ENCODE peak calls at places on chromosomes 1 and 21, in ten cellular contexts. One of them, this sample, is unnamed.

GRCh38 chr1:10791117-10791951 is 5.1 kb downstream of the CASZ1 start:
- DNase-seq in gastrocnemius medialis: peak; percentile 55
- DNase-seq in DND-41: no peak
- DNase-seq in IMR-90: no peak
- DNase-seq in A549: no peak
- DNase-seq in trophoblast cell: no peak
- DNase-seq in GM23248: no peak
- DNase-seq in neural progenitor cell: peak; percentile 39
- DNase-seq in uterus: no peak
- DNase-seq in fibroblast of lung: no peak
- DNase-seq in this sample: no peak

GRCh38 chr1:178464566-178464965 is 32.2 kb downstream of the CLEC20A start:
- DNase-seq in IMR-90: no peak
- DNase-seq in neural progenitor cell: no peak
- DNase-seq in gastrocnemius medialis: no peak
- DNase-seq in uterus: no peak
- DNase-seq in trophoblast cell: no peak
- DNase-seq in A549: no peak
- DNase-seq in DND-41: no peak
- DNase-seq in GM23248: no peak
- DNase-seq in fibroblast of lung: no peak
- DNase-seq in this sample: no peak

GRCh38 chr1:46684670-46685069 is 13.0 kb downstream of the TEX38 start:
- DNase-seq in A549: no peak
- DNase-seq in GM23248: no peak
- DNase-seq in trophoblast cell: no peak
- DNase-seq in uterus: no peak
- DNase-seq in gastrocnemius medialis: no peak
- DNase-seq in DND-41: no peak
- DNase-seq in neural progenitor cell: no peak
- DNase-seq in fibroblast of lung: no peak
- DNase-seq in IMR-90: no peak
- DNase-seq in this sample: no peak

GRCh38 chr1:111346089-111346885 is 55.6 kb downstream of the CHIA start:
- DNase-seq in GM23248: peak; percentile 83
- DNase-seq in gastrocnemius medialis: peak; percentile 55
- DNase-seq in trophoblast cell: peak; percentile 65
- DNase-seq in fibroblast of lung: peak; percentile 74
- DNase-seq in uterus: peak; percentile 84
- DNase-seq in IMR-90: peak; percentile 69
- DNase-seq in A549: peak; percentile 64
- DNase-seq in DND-41: peak; percentile 91
- DNase-seq in neural progenitor cell: peak; percentile 98
- DNase-seq in this sample: peak; percentile 83

GRCh38 chr21:29717659-29718058 is 222.1 kb downstream of the GRIK1 start:
- DNase-seq in GM23248: no peak
- DNase-seq in IMR-90: no peak
- DNase-seq in DND-41: no peak
- DNase-seq in gastrocnemius medialis: no peak
- DNase-seq in trophoblast cell: no peak
- DNase-seq in A549: no peak
- DNase-seq in uterus: no peak
- DNase-seq in neural progenitor cell: no peak
- DNase-seq in fibroblast of lung: no peak
- DNase-seq in this sample: no peak

GRCh38 chr1:233614743-233615521 is 1.0 kb downstream of the KCNK1 start:
- DNase-seq in neural progenitor cell: peak; percentile 14
- DNase-seq in A549: no peak
- DNase-seq in IMR-90: no peak
- DNase-seq in gastrocnemius medialis: no peak
- DNase-seq in uterus: peak; percentile 25
- DNase-seq in fibroblast of lung: no peak
- DNase-seq in trophoblast cell: peak; percentile 59
- DNase-seq in DND-41: no peak
- DNase-seq in GM23248: peak; percentile 18
- DNase-seq in this sample: no peak

GRCh38 chr1:196323869-196324268 is 284.4 kb downstream of the KCNT2 start:
- DNase-seq in IMR-90: no peak
- DNase-seq in A549: no peak
- DNase-seq in trophoblast cell: no peak
- DNase-seq in neural progenitor cell: no peak
- DNase-seq in uterus: no peak
- DNase-seq in DND-41: no peak
- DNase-seq in GM23248: no peak
- DNase-seq in gastrocnemius medialis: no peak
- DNase-seq in fibroblast of lung: no peak
- DNase-seq in this sample: no peak

GRCh38 chr1:25820247-25821111 is 725 bp downstream of the MTFR1L start:
- DNase-seq in GM23248: peak; percentile 89
- DNase-seq in IMR-90: peak; percentile 61
- DNase-seq in trophoblast cell: peak; percentile 73
- DNase-seq in neural progenitor cell: peak; percentile 76
- DNase-seq in fibroblast of lung: peak; percentile 61
- DNase-seq in uterus: no peak
- DNase-seq in DND-41: peak; percentile 80
- DNase-seq in gastrocnemius medialis: peak; percentile 61
- DNase-seq in A549: peak; percentile 32
- DNase-seq in this sample: peak; percentile 74

GRCh38 chr21:42294273-42294880 is 20.8 kb downstream of the TFF3 start:
- DNase-seq in GM23248: no peak
- DNase-seq in gastrocnemius medialis: no peak
- DNase-seq in DND-41: no peak
- DNase-seq in A549: no peak
- DNase-seq in uterus: no peak
- DNase-seq in fibroblast of lung: no peak
- DNase-seq in trophoblast cell: no peak
- DNase-seq in neural progenitor cell: no peak
- DNase-seq in IMR-90: no peak
- DNase-seq in this sample: no peak

GRCh38 chr1:96843196-96843595 is 121.6 kb downstream of the PTBP2 start:
- DNase-seq in gastrocnemius medialis: no peak
- DNase-seq in uterus: no peak
- DNase-seq in GM23248: peak; percentile 74
- DNase-seq in trophoblast cell: no peak
- DNase-seq in neural progenitor cell: no peak
- DNase-seq in IMR-90: peak; percentile 57
- DNase-seq in A549: no peak
- DNase-seq in fibroblast of lung: peak; percentile 38
- DNase-seq in DND-41: no peak
- DNase-seq in this sample: no peak

GRCh38 chr1:21289700-21290545 is at the start of gene ECE1:
- DNase-seq in GM23248: peak; percentile 71
- DNase-seq in A549: peak; percentile 42
- DNase-seq in IMR-90: no peak
- DNase-seq in trophoblast cell: peak; percentile 25
- DNase-seq in gastrocnemius medialis: no peak
- DNase-seq in neural progenitor cell: peak; percentile 76
- DNase-seq in uterus: peak; percentile 53
- DNase-seq in fibroblast of lung: peak; percentile 52
- DNase-seq in DND-41: peak; percentile 80
- DNase-seq in this sample: peak; percentile 82

GRCh38 chr1:40796939-40797667 is 13.5 kb downstream of the KCNQ4 start:
- DNase-seq in neural progenitor cell: no peak
- DNase-seq in fibroblast of lung: peak; percentile 22
- DNase-seq in trophoblast cell: no peak
- DNase-seq in IMR-90: no peak
- DNase-seq in DND-41: no peak
- DNase-seq in A549: no peak
- DNase-seq in gastrocnemius medialis: peak; percentile 95
- DNase-seq in GM23248: peak; percentile 53
- DNase-seq in uterus: peak; percentile 45
- DNase-seq in this sample: peak; percentile 94

GRCh38 chr1:165228676-165229075 is 127.8 kb downstream of the LMX1A start:
- DNase-seq in gastrocnemius medialis: no peak
- DNase-seq in A549: no peak
- DNase-seq in DND-41: peak; percentile 24
- DNase-seq in IMR-90: peak; percentile 0
- DNase-seq in fibroblast of lung: no peak
- DNase-seq in GM23248: peak; percentile 41
- DNase-seq in trophoblast cell: no peak
- DNase-seq in neural progenitor cell: peak; percentile 51
- DNase-seq in uterus: no peak
- DNase-seq in this sample: no peak

GRCh38 chr1:50983403-50983802 is 13.4 kb downstream of the CDKN2C start:
- DNase-seq in trophoblast cell: no peak
- DNase-seq in gastrocnemius medialis: no peak
- DNase-seq in A549: no peak
- DNase-seq in IMR-90: no peak
- DNase-seq in GM23248: no peak
- DNase-seq in uterus: no peak
- DNase-seq in DND-41: no peak
- DNase-seq in neural progenitor cell: no peak
- DNase-seq in fibroblast of lung: no peak
- DNase-seq in this sample: no peak

GRCh38 chr1:227785812-227786608 is 29.5 kb upstream of the PRSS38 start:
- DNase-seq in GM23248: no peak
- DNase-seq in gastrocnemius medialis: no peak
- DNase-seq in uterus: no peak
- DNase-seq in fibroblast of lung: no peak
- DNase-seq in IMR-90: no peak
- DNase-seq in A549: no peak
- DNase-seq in trophoblast cell: no peak
- DNase-seq in neural progenitor cell: no peak
- DNase-seq in DND-41: peak; percentile 3
- DNase-seq in this sample: peak; percentile 56

GRCh38 chr1:6603851-6604558 is 1.3 kb upstream of the KLHL21 start:
- DNase-seq in neural progenitor cell: peak; percentile 89
- DNase-seq in fibroblast of lung: peak; percentile 92
- DNase-seq in DND-41: no peak
- DNase-seq in A549: no peak
- DNase-seq in trophoblast cell: peak; percentile 65
- DNase-seq in IMR-90: peak; percentile 86
- DNase-seq in gastrocnemius medialis: peak; percentile 84
- DNase-seq in GM23248: peak; percentile 89
- DNase-seq in uterus: peak; percentile 80
- DNase-seq in this sample: peak; percentile 96

GRCh38 chr21:21468003-21468402 is 469.8 kb downstream of the NCAM2 start:
- DNase-seq in A549: no peak
- DNase-seq in uterus: no peak
- DNase-seq in gastrocnemius medialis: no peak
- DNase-seq in fibroblast of lung: no peak
- DNase-seq in DND-41: no peak
- DNase-seq in IMR-90: no peak
- DNase-seq in trophoblast cell: no peak
- DNase-seq in GM23248: no peak
- DNase-seq in neural progenitor cell: no peak
- DNase-seq in this sample: no peak
- H3K4me3 ChIP-seq in A549: no peak overlapping the region
- H3K4me3 ChIP-seq in uterus: no peak overlapping the region
- H3K4me3 ChIP-seq in gastrocnemius medialis: no peak overlapping the region
- H3K4me3 ChIP-seq in fibroblast of lung: no peak overlapping the region
- H3K4me3 ChIP-seq in DND-41: no peak overlapping the region
- H3K4me3 ChIP-seq in IMR-90: no peak overlapping the region
- H3K4me3 ChIP-seq in trophoblast cell: no peak overlapping the region
- H3K4me3 ChIP-seq in GM23248: no peak overlapping the region
- H3K4me3 ChIP-seq in neural progenitor cell: no peak overlapping the region
- H3K4me3 ChIP-seq in this sample: no peak overlapping the region

GRCh38 chr1:39540504-39541031 is 36.0 kb downstream of the PABPC4 start:
- DNase-seq in A549: no peak
- DNase-seq in uterus: peak; percentile 79
- DNase-seq in DND-41: no peak
- DNase-seq in gastrocnemius medialis: peak; percentile 90
- DNase-seq in IMR-90: peak; percentile 77
- DNase-seq in GM23248: peak; percentile 29
- DNase-seq in trophoblast cell: peak; percentile 71
- DNase-seq in fibroblast of lung: peak; percentile 34
- DNase-seq in neural progenitor cell: no peak
- DNase-seq in this sample: peak; percentile 76
- H3K27ac ChIP-seq in A549: no peak overlapping the region
- H3K27ac ChIP-seq in uterus: peak overlapping the region; percentile 88
- H3K27ac ChIP-seq in DND-41: no peak overlapping the region
- H3K27ac ChIP-seq in gastrocnemius medialis: peak overlapping the region; percentile 85
- H3K27ac ChIP-seq in IMR-90: peak overlapping the region; percentile 4
- H3K27ac ChIP-seq in GM23248: no peak overlapping the region
- H3K27ac ChIP-seq in trophoblast cell: no peak overlapping the region
- H3K27ac ChIP-seq in fibroblast of lung: peak overlapping the region; percentile 50
- H3K27ac ChIP-seq in neural progenitor cell: no peak overlapping the region
- H3K27ac ChIP-seq in this sample: no peak overlapping the region

DNA sequence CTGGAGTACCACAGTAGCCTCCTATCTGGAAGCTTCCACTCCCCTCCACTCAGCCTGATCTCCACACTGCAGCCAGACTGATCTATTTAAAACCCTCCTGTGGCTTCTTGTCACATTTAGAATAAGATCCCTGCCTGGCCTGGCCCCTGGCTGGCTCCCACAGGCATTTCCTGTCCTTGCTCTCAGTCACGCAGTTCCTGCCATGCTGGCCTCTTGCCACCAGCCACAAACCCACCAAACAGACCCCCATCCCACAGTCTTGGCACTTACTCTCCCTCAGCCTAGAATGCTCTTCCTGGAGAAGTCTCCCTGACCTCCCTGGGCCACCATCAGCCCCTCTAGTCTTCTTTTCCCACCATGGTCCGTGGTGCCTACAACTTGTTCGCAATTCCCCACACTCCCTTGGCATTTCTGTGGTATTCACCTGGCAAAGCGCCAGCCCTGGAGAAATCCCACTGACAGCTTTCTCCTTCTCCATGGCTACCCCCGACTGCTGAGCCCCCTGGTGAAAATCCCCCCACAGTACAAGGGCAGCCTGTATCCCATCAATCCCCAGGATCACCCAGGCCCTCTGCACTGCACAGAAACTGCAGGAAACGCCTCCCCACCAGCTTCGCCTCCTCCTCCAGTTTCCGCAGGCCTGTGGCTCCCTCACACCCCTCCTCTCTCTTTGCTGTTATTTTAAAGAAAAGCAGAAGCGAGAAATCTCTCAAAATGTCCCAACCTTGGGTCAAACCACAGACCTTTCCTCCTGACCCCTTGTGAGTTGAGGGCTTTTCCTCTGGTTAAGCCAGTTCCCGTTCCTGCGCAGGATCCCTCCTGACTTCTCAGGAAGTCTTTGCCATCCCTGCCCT is 94.5 kb downstream of the SYT2 start:
- DNase-seq in A549: no peak
- DNase-seq in uterus: no peak
- DNase-seq in DND-41: no peak
- DNase-seq in fibroblast of lung: peak; percentile 84
- DNase-seq in trophoblast cell: peak; percentile 5
- DNase-seq in gastrocnemius medialis: peak; percentile 55
- DNase-seq in neural progenitor cell: no peak
- DNase-seq in IMR-90: peak; percentile 45
- DNase-seq in GM23248: peak; percentile 43
- DNase-seq in this sample: no peak
- H3K4me3 ChIP-seq in A549: no peak overlapping the region
- H3K4me3 ChIP-seq in uterus: no peak overlapping the region
- H3K4me3 ChIP-seq in DND-41: no peak overlapping the region
- H3K4me3 ChIP-seq in fibroblast of lung: no peak overlapping the region
- H3K4me3 ChIP-seq in trophoblast cell: no peak overlapping the region
- H3K4me3 ChIP-seq in gastrocnemius medialis: no peak overlapping the region
- H3K4me3 ChIP-seq in neural progenitor cell: no peak overlapping the region
- H3K4me3 ChIP-seq in IMR-90: no peak overlapping the region
- H3K4me3 ChIP-seq in GM23248: no peak overlapping the region
- H3K4me3 ChIP-seq in this sample: no peak overlapping the region

DNA sequence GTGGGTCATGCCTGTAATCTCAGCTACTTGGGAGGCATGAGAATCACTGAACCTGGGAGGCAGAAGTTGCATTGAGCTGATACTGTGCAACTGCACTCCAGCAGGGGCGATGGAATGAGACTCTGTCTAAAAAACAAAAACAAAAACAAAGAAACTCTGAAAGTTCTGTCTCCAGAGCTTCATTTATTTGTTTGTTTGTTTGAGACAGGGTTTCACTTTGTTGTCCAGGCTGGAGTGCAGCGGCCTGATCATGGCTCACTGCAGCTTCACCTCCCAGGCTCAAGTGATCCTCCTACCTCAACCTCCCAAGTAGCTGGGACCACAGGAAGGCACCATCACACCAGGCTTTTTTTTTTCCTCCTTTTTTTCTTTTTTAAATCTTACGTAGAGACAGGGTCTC is 191.8 kb upstream of the TNR start:
- DNase-seq in GM23248: no peak
- DNase-seq in neural progenitor cell: no peak
- DNase-seq in gastrocnemius medialis: no peak
- DNase-seq in fibroblast of lung: no peak
- DNase-seq in IMR-90: no peak
- DNase-seq in A549: no peak
- DNase-seq in DND-41: no peak
- DNase-seq in uterus: no peak
- DNase-seq in trophoblast cell: no peak
- DNase-seq in this sample: no peak
- H3K27ac ChIP-seq in GM23248: no peak overlapping the region
- H3K27ac ChIP-seq in neural progenitor cell: no peak overlapping the region
- H3K27ac ChIP-seq in gastrocnemius medialis: no peak overlapping the region
- H3K27ac ChIP-seq in fibroblast of lung: no peak overlapping the region
- H3K27ac ChIP-seq in IMR-90: no peak overlapping the region
- H3K27ac ChIP-seq in A549: no peak overlapping the region
- H3K27ac ChIP-seq in DND-41: no peak overlapping the region
- H3K27ac ChIP-seq in uterus: no peak overlapping the region
- H3K27ac ChIP-seq in trophoblast cell: no peak overlapping the region
- H3K27ac ChIP-seq in this sample: no peak overlapping the region

This sample was measured in coronary artery.